ENCODE peak calls at places on chromosome 20, in six cellular contexts. S is prostate gland, E is Kasumi-1, P is IMR-90, O is amygdala, R is neural crest cell. C is an unnamed sample.

GRCh38 chr20:48880936-48881657 is 40.4 kb upstream of the ARFGEF2 start:
- DNase-seq in E (no peak), S (no peak), R (no peak), O (no peak), P (no peak), C (no peak)

GRCh38 chr20:33013701-33014326 is 6.3 kb downstream of the BPIFB2 start:
- DNase-seq in E (no peak), R (no peak), S (no peak), O (no peak), P (no peak), C (no peak)

GRCh38 chr20:44758247-44759101 is 12.8 kb downstream of the KCNK15 start:
- DNase-seq in P (no peak), E (no peak), S (no peak), O (no peak), R (no peak), C (no peak)

GRCh38 chr20:7841291-7841966 is 98.8 kb downstream of the HAO1 start:
- DNase-seq in P (peak), E (no peak), O (no peak), R (no peak), S (no peak), C (peak)

GRCh38 chr20:53646550-53646949 is 52.9 kb upstream of the ZNF217 start:
- DNase-seq in R (no peak), P (no peak), S (no peak), E (no peak), O (no peak), C (no peak)

GRCh38 chr20:39861381-39861780 is 827.7 kb downstream of the MAFB start:
- DNase-seq in E (no peak), O (no peak), R (no peak), P (no peak), S (no peak), C (no peak)

GRCh38 chr20:36585410-36586125 is 12.2 kb downstream of the TGIF2 start:
- DNase-seq in P (peak), S (no peak), E (no peak), O (no peak), R (no peak), C (no peak)

GRCh38 chr20:50286174-50286511 is 95.5 kb downstream of the CEBPB start:
- DNase-seq in R (no peak), S (no peak), P (no peak), O (no peak), E (no peak), C (no peak)

GRCh38 chr20:51400051-51400926 is 142.2 kb downstream of the NFATC2 start:
- DNase-seq in S (no peak), O (peak), E (no peak), P (no peak), R (no peak), C (no peak)

GRCh38 chr20:53918949-53919361 is 151.4 kb downstream of the BCAS1 start:
- DNase-seq in O (no peak), P (no peak), E (no peak), R (peak), S (no peak), C (no peak)

GRCh38 chr20:25493137-25493536 is 85.7 kb downstream of the GINS1 start:
- DNase-seq in O (no peak), P (no peak), R (no peak), E (no peak), S (no peak), C (no peak)

GRCh38 chr20:57323034-57323433 is 6.6 kb upstream of the SPO11 start:
- DNase-seq in O (peak), R (no peak), P (no peak), S (no peak), E (no peak), C (no peak)

GRCh38 chr20:46099491-46100287 is 9.9 kb upstream of the NCOA5 start:
- DNase-seq in O (no peak), E (no peak), S (no peak), R (no peak), P (no peak), C (no peak)

GRCh38 chr20:6053776-6054688 is at the start of gene LRRN4:
- DNase-seq in P (peak), E (no peak), R (no peak), S (no peak), O (no peak), C (no peak)

GRCh38 chr20:42373049-42373448 is 754.9 kb upstream of the CHD6 start:
- DNase-seq in E (no peak), R (no peak), O (no peak), S (no peak), P (no peak), C (no peak)

GRCh38 chr20:22861231-22861980 is 173.7 kb upstream of the SSTR4 start:
- DNase-seq in P (peak), O (no peak), E (no peak), R (no peak), S (no peak), C (no peak)

GRCh38 chr20:4925842-4926530 is 75.3 kb downstream of the SLC23A2 start:
- DNase-seq in R (no peak), O (no peak), E (no peak), P (peak), S (peak), C (peak)

GRCh38 chr20:24684954-24685691 is 215.7 kb downstream of the SYNDIG1 start:
- DNase-seq in E (no peak), P (no peak), O (no peak), S (no peak), R (no peak), C (no peak)

GRCh38 chr20:45061244-45061643 is 39.7 kb downstream of the KCNS1 start:
- DNase-seq in S (no peak), P (peak), R (no peak), E (no peak), O (no peak), C (peak)

GRCh38 chr20:58040447-58041290 is 187.8 kb downstream of the ANKRD60 start:
- DNase-seq in P (no peak), R (no peak), E (no peak), S (no peak), O (no peak), C (no peak)

GRCh38 chr20:35561268-35561667 is 19.4 kb downstream of the ERGIC3 start:
- DNase-seq in R (peak), O (peak), E (peak), P (peak), S (no peak), C (peak)

GRCh38 chr20:18003897-18004296 is 35.1 kb downstream of the MGME1 start:
- DNase-seq in S (no peak), P (no peak), E (no peak), O (no peak), R (no peak), C (no peak)

GRCh38 chr20:41776450-41776849 is 158.3 kb upstream of the CHD6 start:
- DNase-seq in S (no peak), E (no peak), R (no peak), O (no peak), P (no peak), C (no peak)

GRCh38 chr20:63095718-63096654 is 89.2 kb upstream of the BHLHE23 start:
- DNase-seq in O (no peak), P (no peak), S (no peak), E (no peak), R (no peak), C (no peak)

GRCh38 chr20:25249198-25249931 is 1.5 kb downstream of the PYGB start:
- DNase-seq in O (no peak), P (peak), E (no peak), S (peak), R (no peak), C (peak)

GRCh38 chr20:51800769-51801219 is 1.5 kb downstream of the SALL4 start:
- DNase-seq in P (no peak), R (peak), S (peak), O (no peak), E (no peak), C (peak)

GRCh38 chr20:61619751-61620150 is 367.7 kb downstream of the CDH4 start:
- DNase-seq in E (no peak), O (peak), P (no peak), S (no peak), R (no peak), C (no peak)

GRCh38 chr20:17938889-17939619 is 29.5 kb downstream of the SNX5 start:
- DNase-seq in P (peak), E (peak), O (peak), S (peak), R (peak), C (peak)

GRCh38 chr20:2004171-2004570 is 10.3 kb upstream of the PDYN start:
- DNase-seq in R (no peak), O (no peak), S (no peak), E (no peak), P (no peak), C (no peak)

GRCh38 chr20:37102571-37102970 is 6.8 kb upstream of the RBL1 start:
- DNase-seq in O (no peak), E (no peak), R (no peak), P (no peak), S (no peak), C (no peak)

GRCh38 chr20:6828794-6829423 is 61.4 kb downstream of the BMP2 start:
- DNase-seq in O (peak), S (peak), R (peak), P (peak), E (peak), C (peak)

GRCh38 chr20:14512856-14513255 is 175.4 kb upstream of the FLRT3 start:
- DNase-seq in O (no peak), R (no peak), S (no peak), P (no peak), E (no peak), C (no peak)

GRCh38 chr20:44034965-44035635 is 120.4 kb downstream of the TOX2 start:
- DNase-seq in R (no peak), O (no peak), P (no peak), E (no peak), S (no peak), C (no peak)

GRCh38 chr20:49750611-49751396 is 37.1 kb upstream of the B4GALT5 start:
- DNase-seq in R (no peak), E (no peak), P (no peak), O (no peak), S (no peak), C (no peak)

GRCh38 chr20:25865715-25866656 is 169.3 kb upstream of the ZNF337 start:
- DNase-seq in P (peak), S (peak), E (peak), O (peak), R (peak), C (peak)

GRCh38 chr20:2246081-2246491 is 49.7 kb upstream of the TGM3 start:
- DNase-seq in P (no peak), E (no peak), R (no peak), O (no peak), S (no peak), C (no peak)

GRCh38 chr20:53578492-53579222 is 15.0 kb downstream of the ZNF217 start:
- DNase-seq in O (peak), E (peak), R (peak), S (peak), P (peak), C (peak)

GRCh38 chr20:49768204-49769124 is 44.2 kb upstream of the SLC9A8 start:
- DNase-seq in S (peak), O (no peak), P (peak), R (no peak), E (peak), C (peak)